ENCODE peak calls at places on chromosomes 7 and 10, in nine cellular contexts. G is astrocyte; M is pancreas; Q is AG04450; R is CD8-positive, alpha-beta T cell; F is neural progenitor cell; D is IMR-90; X is cardiac muscle cell; A is coronary artery. O is an unnamed sample.

GRCh38 chr10:116828121-116828520 is 21.2 kb upstream of the ENO4 start:
- DNase-seq in Q (no peak), A (no peak), G (no peak), M (no peak), R (no peak), F (no peak), D (no peak), X (no peak), O (no peak)

GRCh38 chr10:69616358-69616757 is 13.7 kb upstream of the FAM241B start:
- DNase-seq in Q (no peak), A (peak), R (no peak), D (no peak), X (no peak), M (no peak), F (no peak), G (no peak), O (no peak)

GRCh38 chr10:77186936-77187335 is 450.7 kb downstream of the KCNMA1 start:
- DNase-seq in F (no peak), A (no peak), X (no peak), M (no peak), D (peak), G (peak), R (no peak), Q (no peak), O (no peak)

GRCh38 chr7:15603124-15603523 is 41.3 kb upstream of the AGMO start:
- DNase-seq in A (no peak), Q (no peak), M (no peak), X (no peak), F (no peak), D (no peak), G (peak), R (no peak), O (peak)

GRCh38 chr10:87664276-87664687 is 4.6 kb downstream of the PAPSS2 start:
- DNase-seq in D (no peak), F (no peak), Q (no peak), R (no peak), M (no peak), X (no peak), G (peak), A (no peak), O (no peak)

GRCh38 chr7:98133181-98133580 is 26.5 kb downstream of the LMTK2 start:
- DNase-seq in G (peak), A (no peak), M (no peak), R (no peak), F (no peak), X (no peak), Q (no peak), D (no peak), O (peak)

GRCh38 chr10:51162002-51162401 is 87.7 kb downstream of the PRKG1 start:
- DNase-seq in R (no peak), F (peak), Q (no peak), G (peak), M (no peak), A (no peak), X (no peak), D (no peak), O (no peak)

GRCh38 chr10:79270471-79271246 is 76.6 kb upstream of the PPIF start:
- DNase-seq in R (no peak), A (no peak), G (no peak), X (no peak), F (no peak), D (no peak), M (no peak), Q (no peak), O (no peak)

GRCh38 chr10:51524041-51524440 is 175.4 kb downstream of the CSTF2T start:
- DNase-seq in G (no peak), X (no peak), Q (peak), R (no peak), F (no peak), D (peak), A (no peak), M (no peak), O (no peak)

GRCh38 chr10:78312197-78313046 is 278.8 kb downstream of the RPS24 start:
- DNase-seq in R (no peak), F (no peak), X (peak), D (peak), A (peak), Q (no peak), G (peak), M (no peak), O (no peak)

GRCh38 chr7:1943326-1943725 is 273.2 kb downstream of the ELFN1 start:
- DNase-seq in D (no peak), R (no peak), M (no peak), G (no peak), A (no peak), Q (no peak), F (no peak), X (no peak), O (no peak)

GRCh38 chr10:113303747-113304146 is 249.1 kb upstream of the HABP2 start:
- DNase-seq in F (no peak), R (no peak), Q (no peak), X (no peak), D (peak), G (no peak), A (no peak), M (no peak), O (no peak)

GRCh38 chr7:55973747-55974250 is 9.4 kb downstream of the NIPSNAP2 start:
- DNase-seq in R (no peak), M (no peak), D (no peak), G (no peak), A (no peak), X (no peak), F (no peak), Q (no peak), O (no peak)

GRCh38 chr7:135802697-135803096 is 54.1 kb upstream of the FAM180A start:
- DNase-seq in F (no peak), X (no peak), Q (no peak), M (no peak), G (no peak), A (no peak), R (no peak), D (peak), O (no peak)

GRCh38 chr10:72332423-72333110 is 22.2 kb downstream of the DNAJB12 start:
- DNase-seq in F (no peak), R (no peak), M (peak), X (no peak), Q (no peak), D (no peak), A (no peak), G (no peak), O (no peak)

GRCh38 chr7:135914346-135914745 is 62.8 kb downstream of the MTPN start:
- DNase-seq in R (no peak), Q (no peak), G (no peak), A (no peak), F (no peak), D (no peak), X (peak), M (no peak), O (peak)

GRCh38 chr7:48637382-48637781 is 287.0 kb upstream of the CDC14C start:
- DNase-seq in A (no peak), M (no peak), G (peak), R (no peak), F (no peak), D (no peak), X (no peak), Q (no peak), O (no peak)

GRCh38 chr10:33566426-33566825 is 232.0 kb upstream of the NRP1 start:
- DNase-seq in D (no peak), A (no peak), R (no peak), Q (no peak), G (no peak), M (no peak), X (no peak), F (peak), O (no peak)

GRCh38 chr7:68820321-68820720 is 778.0 kb upstream of the AUTS2 start:
- DNase-seq in F (no peak), M (no peak), R (no peak), X (no peak), A (no peak), D (no peak), G (no peak), Q (no peak), O (no peak)

GRCh38 chr10:11913184-11913641 is 90.1 kb downstream of the PROSER2 start:
- DNase-seq in F (peak), Q (no peak), X (peak), G (peak), M (no peak), D (peak), R (no peak), A (peak), O (no peak)

GRCh38 chr7:77655361-77655760 is 40.9 kb upstream of the RSBN1L start:
- DNase-seq in Q (no peak), M (no peak), X (no peak), A (no peak), F (no peak), R (no peak), G (no peak), D (no peak), O (no peak)

GRCh38 chr10:43703286-43703685 is 54.6 kb upstream of the ZNF32 start:
- DNase-seq in R (no peak), A (no peak), M (no peak), Q (no peak), X (no peak), G (no peak), F (no peak), D (no peak), O (no peak)

GRCh38 chr10:52541082-52541481 is 227.0 kb downstream of the DKK1 start:
- DNase-seq in G (peak), D (peak), X (no peak), R (no peak), A (no peak), M (no peak), Q (no peak), F (no peak), O (no peak)

GRCh38 chr10:3773465-3774017 is 11.5 kb downstream of the KLF6 start:
- DNase-seq in M (no peak), A (peak), R (no peak), X (no peak), D (peak), F (no peak), G (peak), Q (no peak), O (no peak)

GRCh38 chr7:45598697-45599520 is 24.7 kb downstream of the ADCY1 start:
- DNase-seq in A (peak), G (no peak), D (no peak), X (no peak), R (no peak), Q (no peak), M (no peak), F (no peak), O (no peak)

GRCh38 chr10:102917314-102917961 is 656 bp upstream of the CNNM2 start:
- DNase-seq in G (peak), D (peak), F (peak), A (no peak), R (peak), M (peak), X (peak), Q (peak), O (no peak)
- H3K27ac ChIP-seq in G (peak), D (no peak), F (peak), A (peak), R (peak), M (peak), X (peak), Q (peak), O (no peak)

GRCh38 chr10:23693398-23693797 is 254.5 kb downstream of the OTUD1 start:
- DNase-seq in G (no peak), X (no peak), D (no peak), R (no peak), M (peak), F (peak), A (no peak), Q (no peak), O (no peak)
- TF ChIP-seq CTCF in G (no peak), X (no peak), D (no peak), R (no peak), M (no peak), F (peak), A (no peak), Q (no peak), O (peak)

GRCh38 chr7:42099837-42100508 is 137.0 kb downstream of the GLI3 start:
- DNase-seq in X (no peak), F (no peak), D (peak), R (no peak), M (no peak), G (no peak), Q (no peak), A (no peak), O (peak)
- H3K27ac ChIP-seq in X (no peak), F (no peak), D (peak), R (no peak), M (no peak), G (no peak), Q (peak), A (no peak), O (peak)

GRCh38 chr10:73774637-73775036 is 7.2 kb upstream of the CHCHD1 start:
- DNase-seq in G (no peak), R (peak), X (peak), F (no peak), Q (no peak), M (no peak), A (no peak), D (peak), O (no peak)
- TF ChIP-seq CTCF in G (no peak), R (no peak), X (no peak), F (no peak), Q (no peak), M (no peak), A (no peak), D (peak), O (peak)

DNA sequence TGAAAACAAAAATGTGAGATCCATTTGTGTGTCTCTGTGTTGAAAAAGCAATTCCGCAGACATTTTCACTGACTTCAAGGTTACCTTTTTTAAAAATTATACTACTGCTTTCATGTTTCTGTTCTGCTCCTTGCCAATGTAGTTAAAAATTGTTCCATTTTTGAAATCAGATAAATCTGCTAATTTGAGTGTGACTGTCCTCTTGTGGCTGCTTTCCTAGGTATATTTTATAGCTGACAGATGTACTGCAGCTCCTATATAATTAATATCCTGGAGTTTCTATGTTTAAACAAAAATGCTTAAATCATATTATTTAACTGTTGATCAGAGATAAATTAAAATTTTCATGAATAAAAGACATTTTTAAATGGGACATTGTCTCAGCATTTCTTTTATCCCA is 177.6 kb upstream of the LRRTM3 start:
- DNase-seq in A (no peak), X (no peak), G (no peak), R (no peak), M (no peak), F (no peak), D (no peak), Q (no peak), O (no peak)
- H3K27ac ChIP-seq in A (no peak), X (no peak), G (peak), R (no peak), M (no peak), F (no peak), D (no peak), Q (no peak), O (peak)

GRCh38 chr10:74076961-74077360 is 73.7 kb downstream of the AP3M1 start:
- DNase-seq in R (no peak), G (no peak), D (peak), A (no peak), Q (no peak), X (no peak), F (no peak), M (no peak), O (no peak)

GRCh38 chr10:74075906-74076305 is 74.7 kb downstream of the AP3M1 start:
- DNase-seq in D (no peak), M (no peak), Q (no peak), F (no peak), R (no peak), X (no peak), G (no peak), A (no peak), O (no peak)

GRCh38 chr10:74079028-74079913 is 71.4 kb downstream of the AP3M1 start:
- DNase-seq in A (no peak), Q (no peak), D (peak), R (no peak), M (no peak), G (no peak), X (no peak), F (no peak), O (no peak)

GRCh38 chr10:74078037-74078436 is 72.6 kb downstream of the AP3M1 start:
- DNase-seq in G (peak), A (no peak), Q (no peak), X (no peak), R (peak), D (peak), F (no peak), M (no peak), O (no peak)

GRCh38 chr10:74077416-74077815 is 73.2 kb downstream of the AP3M1 start:
- DNase-seq in D (no peak), X (no peak), G (peak), R (no peak), F (no peak), Q (no peak), A (no peak), M (no peak), O (no peak)
- TF ChIP-seq CTCF in D (no peak), X (no peak), G (no peak), R (no peak), F (no peak), Q (no peak), A (no peak), M (no peak), O (no peak)

GRCh38 chr7:29641651-29642050 is 78.0 kb downstream of the PRR15 start:
- DNase-seq in R (no peak), Q (no peak), G (peak), A (no peak), D (no peak), X (no peak), F (no peak), M (no peak), O (no peak)
- H3K27ac ChIP-seq in R (no peak), Q (no peak), G (no peak), A (no peak), D (no peak), X (no peak), F (no peak), M (no peak), O (no peak)

DNA sequence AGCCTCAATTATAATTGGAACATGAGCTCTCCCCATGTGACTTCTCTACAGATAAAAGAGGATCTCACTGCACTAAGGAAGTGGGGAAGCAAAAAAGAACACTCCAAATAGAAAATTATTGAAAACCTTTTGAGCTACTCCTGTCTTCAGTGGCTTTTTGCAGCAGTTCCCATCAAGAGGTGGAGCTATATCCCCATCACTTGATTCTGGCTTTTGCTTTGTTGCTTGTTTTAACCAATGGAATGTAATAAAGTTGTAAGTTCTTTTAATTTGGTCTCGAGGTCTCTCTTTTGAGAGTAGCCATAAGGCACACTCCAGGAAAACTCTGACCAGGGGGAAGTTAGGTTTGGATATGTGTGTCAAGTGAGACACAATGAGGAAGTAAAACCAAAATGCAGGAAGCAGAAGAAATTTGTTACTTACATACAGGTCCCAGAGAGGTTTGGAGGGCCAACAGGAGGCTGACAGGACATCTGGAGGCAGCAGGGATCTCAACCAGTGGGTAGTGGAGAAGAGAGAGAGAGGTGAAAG is 569.4 kb downstream of the HTR7 start:
- DNase-seq in Q (peak), F (peak), M (no peak), R (no peak), D (peak), X (no peak), G (peak), A (no peak), O (no peak)
- TF ChIP-seq CTCF in Q (peak), F (peak), M (no peak), R (no peak), D (peak), X (peak), G (peak), A (no peak), O (peak)

DNA sequence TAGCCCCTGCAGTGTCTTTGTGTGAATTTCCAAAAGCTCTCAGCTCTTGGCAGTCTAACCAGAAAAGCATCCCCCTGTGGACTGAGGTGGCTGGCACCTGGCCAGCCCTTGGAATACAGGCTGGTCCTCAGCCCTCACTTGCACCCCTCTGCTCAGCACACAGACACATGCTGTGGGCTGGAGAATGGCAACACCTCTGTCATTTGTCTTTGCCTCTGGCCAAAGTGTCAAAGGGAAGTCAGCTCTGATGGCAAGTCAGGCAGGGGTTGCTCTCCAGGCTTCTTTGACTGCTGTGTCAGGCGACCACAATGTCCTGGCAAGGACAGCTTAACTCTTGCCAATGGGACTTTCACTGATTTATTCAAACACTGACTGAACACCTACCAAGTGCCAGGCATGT is 724.8 kb downstream of the INHBA start:
- DNase-seq in G (no peak), M (no peak), F (no peak), R (no peak), Q (no peak), A (no peak), X (peak), D (no peak), O (no peak)
- H3K27ac ChIP-seq in G (no peak), M (no peak), F (no peak), R (no peak), Q (no peak), A (no peak), X (no peak), D (no peak), O (no peak)

GRCh38 chr10:93746844-93747284 is 10.9 kb upstream of the LGI1 start:
- DNase-seq in R (no peak), D (peak), A (no peak), M (no peak), X (no peak), F (peak), G (peak), Q (peak), O (peak)
- TF ChIP-seq CTCF in R (no peak), D (no peak), A (no peak), M (no peak), X (no peak), F (peak), G (peak), Q (peak), O (peak)